ENCODE peak calls at places on chromosomes 6 and 20, in nine cellular contexts. G, B, E, N, C, R, P, Q and W are unnamed samples.
A peak's percentile ranks its signal among the peaks of the same experiment; 100 is the strongest.

GRCh38 chr6:146297815-146298214 is 245.8 kb upstream of the RAB32 start:
- DNase-seq in G (no peak), B (no peak), E (no peak), N (no peak), C (no peak), R (no peak), P (peak; percentile 36), Q (no peak), W (no peak)

GRCh38 chr6:13519839-13520238 is 32.4 kb upstream of the GFOD1 start:
- DNase-seq in G (no peak), B (no peak), E (no peak), N (no peak), C (no peak), R (no peak), P (no peak), Q (no peak), W (no peak)

GRCh38 chr6:161001421-161001820 is 9.9 kb downstream of the MAP3K4 start:
- DNase-seq in G (no peak), B (no peak), E (no peak), N (no peak), C (no peak), R (no peak), P (peak; percentile 11), Q (no peak), W (peak; percentile 52)

GRCh38 chr6:96832780-96833179 is 4.5 kb downstream of the GPR63 start:
- DNase-seq in G (no peak), B (no peak), E (no peak), N (no peak), C (no peak), R (no peak), P (no peak), Q (no peak), W (no peak)

GRCh38 chr6:142011156-142011555 is 121.6 kb upstream of the GJE1 start:
- DNase-seq in G (no peak), B (no peak), E (no peak), N (no peak), C (no peak), R (no peak), P (peak; percentile 52), Q (no peak), W (no peak)

GRCh38 chr20:5061209-5061608 is 58.5 kb downstream of the PCNA start:
- DNase-seq in G (no peak), B (no peak), E (no peak), N (peak; percentile 89), C (no peak), R (no peak), P (no peak), Q (peak; percentile 56), W (peak; percentile 22)

GRCh38 chr6:160756871-160757270 is 54.8 kb downstream of the PLG start:
- DNase-seq in G (no peak), B (no peak), E (no peak), N (no peak), C (no peak), R (no peak), P (no peak), Q (no peak), W (no peak)

GRCh38 chr6:166949533-166950442 is 6.6 kb downstream of the RNASET2 start:
- DNase-seq in G (no peak), B (no peak), E (no peak), N (no peak), C (no peak), R (no peak), P (peak; percentile 25), Q (no peak), W (peak; percentile 10)

GRCh38 chr6:111803804-111804203 is 69.4 kb downstream of the FYN start:
- DNase-seq in G (no peak), B (no peak), E (no peak), N (no peak), C (no peak), R (no peak), P (no peak), Q (no peak), W (no peak)

GRCh38 chr20:63172726-63173125 is 43.2 kb downstream of the YTHDF1 start:
- DNase-seq in G (no peak), B (no peak), E (no peak), N (peak; percentile 15), C (no peak), R (no peak), P (no peak), Q (no peak), W (no peak)

GRCh38 chr6:8556370-8557018 is 121.1 kb upstream of the SLC35B3 start:
- DNase-seq in G (no peak), B (no peak), E (no peak), N (peak; percentile 16), C (no peak), R (no peak), P (peak; percentile 79), Q (no peak), W (no peak)

GRCh38 chr20:11459090-11459877 is 458.4 kb upstream of the BTBD3 start:
- DNase-seq in G (no peak), B (no peak), E (no peak), N (no peak), C (no peak), R (no peak), P (peak; percentile 34), Q (no peak), W (no peak)

GRCh38 chr20:54193817-54194216 is 14.1 kb upstream of the PFDN4 start:
- DNase-seq in G (no peak), B (no peak), E (no peak), N (no peak), C (no peak), R (no peak), P (no peak), Q (no peak), W (no peak)

GRCh38 chr6:151430886-151431285 is 21.0 kb downstream of the RMND1 start:
- DNase-seq in G (no peak), B (no peak), E (no peak), N (no peak), C (no peak), R (no peak), P (no peak), Q (no peak), W (no peak)

GRCh38 chr20:62159835-62160234 is 16.3 kb downstream of the SS18L1 start:
- DNase-seq in G (peak; percentile 44), B (peak; percentile 87), E (no peak), N (peak; percentile 86), C (no peak), R (no peak), P (no peak), Q (no peak), W (no peak)

GRCh38 chr6:52512199-52512598 is 64.7 kb downstream of the TRAM2 start:
- DNase-seq in G (no peak), B (peak; percentile 89), E (peak; percentile 72), N (peak; percentile 10), C (peak; percentile 74), R (peak; percentile 89), P (peak; percentile 94), Q (no peak), W (no peak)

GRCh38 chr6:74879234-74879633 is 326.6 kb downstream of the COL12A1 start:
- DNase-seq in G (no peak), B (peak; percentile 72), E (no peak), N (no peak), C (no peak), R (no peak), P (peak; percentile 85), Q (no peak), W (no peak)
- H3K36me3 ChIP-seq in G (no peaks in the 10 kb centered on the region), B (no peaks in the 10 kb centered on the region), E (no peaks in the 10 kb centered on the region), N (no peaks in the 10 kb centered on the region), C (no peaks in the 10 kb centered on the region), R (no peaks in the 10 kb centered on the region), P (no peaks in the 10 kb centered on the region), Q (no peaks in the 10 kb centered on the region), W (no peaks in the 10 kb centered on the region)

DNA sequence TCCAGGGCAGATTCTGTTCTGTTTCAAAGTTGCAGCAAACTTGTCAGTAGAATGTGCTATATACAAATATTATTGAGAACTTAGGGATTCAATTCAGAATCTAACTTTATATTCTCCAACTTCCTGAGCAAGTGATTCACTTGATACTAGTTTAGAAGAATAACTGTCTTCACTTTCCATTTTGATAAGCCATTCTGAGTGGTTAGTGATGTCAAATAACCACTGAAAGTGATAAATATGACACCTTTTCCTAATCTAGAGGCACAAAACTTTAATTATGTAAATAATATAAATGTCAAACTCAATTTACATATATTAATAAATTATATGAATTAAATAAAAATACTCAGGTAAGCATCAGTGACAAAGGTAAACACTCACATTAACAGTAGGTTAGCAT is 20.5 kb upstream of the SIM1 start:
- DNase-seq in G (no peak), B (peak; percentile 30), E (no peak), N (no peak), C (no peak), R (no peak), P (no peak), Q (no peak), W (no peak)
- H3K36me3 ChIP-seq in G (no peaks in the 10 kb centered on the region), B (no peaks in the 10 kb centered on the region), E (no peaks in the 10 kb centered on the region), N (no peaks in the 10 kb centered on the region), C (no peaks in the 10 kb centered on the region), R (no peaks in the 10 kb centered on the region), P (no peaks in the 10 kb centered on the region), Q (no peaks in the 10 kb centered on the region), W (no peaks in the 10 kb centered on the region)

GRCh38 chr20:23370873-23371272 is 8.9 kb downstream of the GZF1 start:
- DNase-seq in G (no peak), B (no peak), E (no peak), N (no peak), C (no peak), R (no peak), P (no peak), Q (no peak), W (no peak)

GRCh38 chr20:23369424-23369823 is 7.4 kb downstream of the GZF1 start:
- DNase-seq in G (no peak), B (no peak), E (no peak), N (no peak), C (no peak), R (no peak), P (no peak), Q (no peak), W (no peak)

GRCh38 chr20:23368316-23369110 is 6.5 kb downstream of the GZF1 start:
- DNase-seq in G (no peak), B (no peak), E (no peak), N (no peak), C (no peak), R (no peak), P (peak; percentile 83), Q (no peak), W (no peak)

GRCh38 chr20:23371496-23371895 is 9.5 kb downstream of the GZF1 start:
- DNase-seq in G (no peak), B (no peak), E (no peak), N (no peak), C (no peak), R (no peak), P (no peak), Q (no peak), W (no peak)

GRCh38 chr20:23370274-23370673 is 8.3 kb downstream of the GZF1 start:
- DNase-seq in G (no peak), B (no peak), E (no peak), N (no peak), C (no peak), R (no peak), P (no peak), Q (no peak), W (no peak)
- H3K36me3 ChIP-seq in G (peaks cover 21% of the 10 kb centered on the region), B (peaks cover 74% of the 10 kb centered on the region), E (peaks cover 27% of the 10 kb centered on the region), N (peaks cover 27% of the 10 kb centered on the region), C (no peaks in the 10 kb centered on the region), R (peaks cover 26% of the 10 kb centered on the region), P (peaks cover 78% of the 10 kb centered on the region), Q (no peaks in the 10 kb centered on the region), W (peaks cover 10% of the 10 kb centered on the region)

DNA sequence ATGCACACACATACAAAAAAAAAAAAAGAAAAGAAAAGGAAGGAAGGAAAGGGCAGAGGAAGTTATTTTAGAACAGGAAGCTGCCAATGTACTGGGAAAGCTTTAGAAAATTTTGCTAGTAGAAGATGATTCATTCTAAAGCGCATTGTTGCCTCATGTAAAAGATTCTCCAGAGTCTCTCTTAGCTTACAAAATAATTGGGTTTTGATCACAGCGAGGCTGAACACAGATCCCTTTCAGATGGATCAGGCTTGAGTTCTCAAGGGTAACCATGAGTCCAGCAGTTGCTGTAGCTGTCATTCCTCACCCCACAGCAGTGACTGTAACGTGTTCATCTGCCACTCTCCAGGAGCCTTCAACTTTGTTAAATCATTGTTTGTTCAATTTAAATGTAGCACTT is 81.9 kb downstream of the PHACTR2 start:
- DNase-seq in G (no peak), B (peak; percentile 61), E (no peak), N (no peak), C (no peak), R (no peak), P (peak; percentile 48), Q (no peak), W (no peak)
- H3K36me3 ChIP-seq in G (no peaks in the 10 kb centered on the region), B (peaks cover 13% of the 10 kb centered on the region), E (no peaks in the 10 kb centered on the region), N (no peaks in the 10 kb centered on the region), C (no peaks in the 10 kb centered on the region), R (no peaks in the 10 kb centered on the region), P (peaks cover 45% of the 10 kb centered on the region), Q (no peaks in the 10 kb centered on the region), W (no peaks in the 10 kb centered on the region)